ENCODE peak calls at places on chromosomes 5 and 9, in four cellular contexts. One of them, this sample, is unnamed.

GRCh38 chr5:149207821-149208220 is 63.8 kb upstream of the AFAP1L1 start:
- DNase-seq in T47D: no peak
- DNase-seq in GM12865: no peak
- DNase-seq in psoas muscle: no peak
- DNase-seq in this sample: no peak

GRCh38 chr9:113599647-113600476 is 136.3 kb downstream of the RGS3 start:
- DNase-seq in psoas muscle: peak; percentile 55
- DNase-seq in GM12865: no peak
- DNase-seq in T47D: no peak
- DNase-seq in this sample: peak; percentile 71

GRCh38 chr5:138463335-138464017 is 1.8 kb upstream of the EGR1 start:
- DNase-seq in T47D: peak; percentile 52
- DNase-seq in psoas muscle: no peak
- DNase-seq in GM12865: peak; percentile 18
- DNase-seq in this sample: no peak

GRCh38 chr9:124254261-124254682 is 3.5 kb upstream of the NEK6 start:
- DNase-seq in GM12865: peak; percentile 96
- DNase-seq in T47D: no peak
- DNase-seq in psoas muscle: peak; percentile 26
- DNase-seq in this sample: no peak

GRCh38 chr9:91857291-91857781 is 92.7 kb downstream of the ROR2 start:
- DNase-seq in T47D: no peak
- DNase-seq in psoas muscle: no peak
- DNase-seq in GM12865: no peak
- DNase-seq in this sample: no peak

GRCh38 chr9:128899566-128900322 is 17.8 kb downstream of the LRRC8A start:
- DNase-seq in T47D: no peak
- DNase-seq in GM12865: peak; percentile 55
- DNase-seq in psoas muscle: no peak
- DNase-seq in this sample: no peak

GRCh38 chr5:666816-667498 is 26.2 kb downstream of the TPPP start:
- DNase-seq in T47D: no peak
- DNase-seq in psoas muscle: peak; percentile 19
- DNase-seq in GM12865: no peak
- DNase-seq in this sample: peak; percentile 9

GRCh38 chr9:112894699-112895098 is 4.0 kb upstream of the SLC46A2 start:
- DNase-seq in psoas muscle: no peak
- DNase-seq in T47D: no peak
- DNase-seq in GM12865: no peak
- DNase-seq in this sample: no peak

GRCh38 chr9:84857224-84857623 is 187.7 kb downstream of the NTRK2 start:
- DNase-seq in T47D: no peak
- DNase-seq in GM12865: no peak
- DNase-seq in psoas muscle: no peak
- DNase-seq in this sample: no peak

GRCh38 chr5:175797521-175798038 is 73.8 kb upstream of the CPLX2 start:
- DNase-seq in psoas muscle: no peak
- DNase-seq in GM12865: no peak
- DNase-seq in T47D: no peak
- DNase-seq in this sample: no peak

GRCh38 chr5:59335544-59335943 is 558.0 kb downstream of the PDE4D start:
- DNase-seq in T47D: no peak
- DNase-seq in psoas muscle: no peak
- DNase-seq in GM12865: no peak
- DNase-seq in this sample: no peak

This sample was measured in heart left ventricle.